ENCODE peak calls at places on chromosome 21, in four cellular contexts. T is kidney epithelial cell, J is GM10248, S is mesothelial cell of epicardium. W is an unnamed sample.

GRCh38 chr21:41961753-41962152 is 7.9 kb upstream of the C2CD2 start:
- DNase-seq in T (no peak), S (no peak), J (no peak), W (no peak)

GRCh38 chr21:20424943-20425342 is 573.3 kb upstream of the NCAM2 start:
- DNase-seq in J (no peak), S (no peak), T (no peak), W (no peak)

GRCh38 chr21:18801468-18801867 is 397.9 kb upstream of the TMPRSS15 start:
- DNase-seq in T (no peak), S (no peak), J (no peak), W (no peak)

GRCh38 chr21:41664881-41665765 is 101.7 kb downstream of the RIPK4 start:
- DNase-seq in S (no peak), J (no peak), T (no peak), W (no peak)

GRCh38 chr21:33031152-33031551 is 5.4 kb downstream of the OLIG2 start:
- DNase-seq in T (no peak), S (no peak), J (no peak), W (no peak)

GRCh38 chr21:28207776-28208175 is 784.9 kb downstream of the LTN1 start:
- DNase-seq in T (no peak), S (no peak), J (no peak), W (no peak)

GRCh38 chr21:41947596-41948403 is 6.0 kb downstream of the C2CD2 start:
- DNase-seq in S (no peak), J (no peak), T (no peak), W (no peak)

GRCh38 chr21:42918291-42918690 is 7.1 kb downstream of the ERVH48-1 start:
- DNase-seq in T (no peak), S (no peak), J (no peak), W (no peak)

GRCh38 chr21:39660191-39660590 is 47.5 kb downstream of the B3GALT5 start:
- DNase-seq in J (no peak), T (no peak), S (no peak), W (no peak)

GRCh38 chr21:21631961-21632360 is 633.8 kb downstream of the NCAM2 start:
- DNase-seq in S (no peak), J (no peak), T (no peak), W (no peak)

GRCh38 chr21:38861989-38862683 is 56.4 kb downstream of the ETS2 start:
- DNase-seq in T (no peak), J (no peak), S (no peak), W (no peak)

GRCh38 chr21:14382486-14382834 is 486 bp downstream of the HSPA13 start:
- DNase-seq in T (no peak), J (no peak), S (no peak), W (no peak)

GRCh38 chr21:21003701-21004100 is 5.5 kb downstream of the NCAM2 start:
- DNase-seq in T (no peak), S (no peak), J (no peak), W (no peak)

GRCh38 chr21:39456665-39457064 is 4.9 kb downstream of the SH3BGR start:
- DNase-seq in S (no peak), T (no peak), J (no peak), W (no peak)

GRCh38 chr21:41251961-41252642 is 64.5 kb upstream of the FAM3B start:
- DNase-seq in S (no peak), T (no peak), J (no peak), W (no peak)

GRCh38 chr21:15007716-15008296 is 57.0 kb downstream of the NRIP1 start:
- DNase-seq in S (no peak), J (no peak), T (no peak), W (no peak)

GRCh38 chr21:15743593-15743992 is 13.8 kb downstream of the USP25 start:
- DNase-seq in J (no peak), T (no peak), S (no peak), W (no peak)

GRCh38 chr21:39715804-39716397 is 29.1 kb upstream of the IGSF5 start:
- DNase-seq in S (peak), J (peak), T (peak), W (peak)

GRCh38 chr21:42113926-42114409 is 42.9 kb downstream of the UMODL1 start:
- DNase-seq in S (no peak), T (no peak), J (no peak), W (no peak)

GRCh38 chr21:40689816-40690215 is 157.1 kb downstream of the DSCAM start:
- DNase-seq in J (no peak), T (no peak), S (no peak), W (no peak)

GRCh38 chr21:43772368-43772870 is 3.7 kb downstream of the CSTB start:
- DNase-seq in J (no peak), T (no peak), S (no peak), W (no peak)

GRCh38 chr21:44869860-44870747 is 3.4 kb downstream of the PTTG1IP start:
- DNase-seq in J (no peak), S (no peak), T (peak), W (no peak)

GRCh38 chr21:42833439-42833815 is 45.9 kb downstream of the WDR4 start:
- DNase-seq in T (no peak), J (peak), S (peak), W (peak)

GRCh38 chr21:18547347-18547746 is 143.8 kb upstream of the TMPRSS15 start:
- DNase-seq in S (no peak), T (no peak), J (no peak), W (no peak)

GRCh38 chr21:26557106-26557505 is 16.0 kb downstream of the CYYR1 start:
- DNase-seq in S (no peak), J (no peak), T (no peak), W (no peak)
- TF ChIP-seq CTCF in S (no peak), J (no peak), T (no peak), W (no peak)

GRCh38 chr21:31517664-31518402 is 141.7 kb upstream of the SOD1 start:
- DNase-seq in S (no peak), J (no peak), T (no peak), W (no peak)

GRCh38 chr21:31515253-31515652 is 144.2 kb upstream of the SOD1 start:
- DNase-seq in J (no peak), T (no peak), S (no peak), W (no peak)

GRCh38 chr21:31518580-31518979 is 140.9 kb upstream of the SOD1 start:
- DNase-seq in T (no peak), J (no peak), S (no peak), W (no peak)

GRCh38 chr21:31511258-31511657 is 148.2 kb upstream of the SOD1 start:
- DNase-seq in T (no peak), S (no peak), J (no peak), W (no peak)

GRCh38 chr21:31514598-31514997 is 144.9 kb upstream of the SOD1 start:
- DNase-seq in J (no peak), S (peak), T (no peak), W (no peak)
- TF ChIP-seq CTCF in J (no peak), S (no peak), T (peak), W (no peak)

DNA sequence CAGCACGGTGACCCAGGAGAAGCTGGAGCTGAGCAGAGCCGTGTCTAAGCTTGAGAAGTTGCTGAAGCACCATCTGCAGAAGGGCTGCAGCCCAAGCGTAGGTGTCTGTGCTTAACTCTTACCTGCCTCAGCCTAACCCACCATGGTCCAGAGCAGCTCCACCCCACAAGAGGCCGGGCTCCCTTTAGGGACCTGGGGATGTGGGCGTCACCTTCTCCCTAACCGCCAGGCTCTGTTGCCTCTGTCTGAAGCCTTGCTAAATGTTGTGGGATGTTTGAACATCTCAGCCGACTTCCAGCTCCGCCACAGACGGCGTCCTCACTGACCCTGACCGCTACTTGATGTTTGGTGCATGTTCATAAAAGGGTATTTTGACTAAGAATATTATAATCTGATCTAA is 20.4 kb upstream of the DIP2A start:
- DNase-seq in J (no peak), S (no peak), T (no peak), W (no peak)
- TF ChIP-seq CTCF in J (no peak), S (no peak), T (no peak), W (no peak)

GRCh38 chr21:36859744-36860501 is 106.5 kb downstream of the HLCS start:
- DNase-seq in S (no peak), T (no peak), J (peak), W (no peak)
- TF ChIP-seq CTCF in S (no peak), T (no peak), J (no peak), W (no peak)

DNA sequence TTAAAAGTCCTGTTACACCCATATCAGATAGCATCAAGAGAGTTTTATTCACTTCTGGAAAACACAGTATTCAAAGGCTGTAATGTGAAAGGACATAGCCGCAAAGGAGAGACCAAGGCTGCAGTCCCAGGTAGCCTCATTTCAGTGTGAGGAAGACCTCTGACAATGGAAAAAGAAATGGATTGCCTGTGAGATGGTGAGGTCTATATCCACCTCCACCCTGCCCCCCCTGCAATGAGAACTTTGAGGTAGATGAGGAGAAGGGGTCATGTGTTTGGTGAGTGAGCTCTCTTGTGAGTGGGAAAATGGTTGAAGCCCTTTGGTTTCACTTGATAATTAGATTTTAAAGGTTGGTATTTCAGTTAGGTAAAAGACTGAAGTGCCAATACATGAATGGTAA is 3.5 kb downstream of the MRPS6 start:
- DNase-seq in T (no peak), S (no peak), J (no peak), W (no peak)
- TF ChIP-seq CTCF in T (no peak), S (no peak), J (no peak), W (no peak)

GRCh38 chr21:29504751-29505321 is 206.1 kb downstream of the BACH1 start:
- DNase-seq in T (peak), J (no peak), S (no peak), W (no peak)

GRCh38 chr21:29496337-29496736 is 197.6 kb downstream of the BACH1 start:
- DNase-seq in S (no peak), J (no peak), T (no peak), W (no peak)

GRCh38 chr21:29501451-29501850 is 202.7 kb downstream of the BACH1 start:
- DNase-seq in T (no peak), J (no peak), S (no peak), W (no peak)

GRCh38 chr21:29499229-29499628 is 200.5 kb downstream of the BACH1 start:
- DNase-seq in J (no peak), S (no peak), T (no peak), W (no peak)

DNA sequence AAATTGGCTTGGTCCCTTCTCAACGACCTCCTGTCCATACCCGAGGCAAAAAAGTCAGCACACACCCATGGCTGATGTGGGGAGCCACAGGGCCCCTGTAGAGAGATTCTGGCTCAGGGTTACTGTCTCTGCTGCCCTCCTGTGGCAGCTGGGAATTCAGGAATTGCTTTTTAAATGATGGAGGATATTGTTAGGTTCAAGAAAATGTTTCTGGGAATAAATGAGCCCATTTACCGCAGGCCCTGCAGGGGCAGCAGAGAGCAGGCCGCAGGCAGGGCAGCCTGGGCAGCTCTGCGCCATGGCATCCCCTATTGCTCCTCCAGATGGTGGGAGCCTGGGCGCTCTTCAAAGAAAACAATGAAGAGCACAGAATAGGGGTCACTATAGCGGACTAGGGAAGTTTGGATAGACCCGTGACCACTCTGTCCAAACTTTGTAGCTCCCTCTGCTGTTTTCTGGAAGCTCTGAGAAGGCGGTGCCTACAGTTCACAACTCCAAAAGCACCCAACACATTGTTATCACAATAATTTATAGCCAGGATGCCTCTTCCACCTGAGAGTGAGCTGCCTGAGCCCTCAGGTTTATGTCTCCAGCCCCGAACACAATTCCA is 201.1 kb downstream of the BACH1 start:
- DNase-seq in T (no peak), J (no peak), S (no peak), W (no peak)
- TF ChIP-seq CTCF in T (peak), J (peak), S (peak), W (peak)

GRCh38 chr21:17045214-17045835 is 467.5 kb upstream of the CXADR start:
- DNase-seq in T (no peak), J (no peak), S (no peak), W (no peak)
- TF ChIP-seq CTCF in T (peak), J (no peak), S (no peak), W (no peak)

W was measured in CD4-positive, alpha-beta T cell.